ENCODE peak calls at places on chromosomes 4 and X, in eight cellular contexts. R is epithelial cell of esophagus; H is NCI-H460; G is dermis blood vessel endothelial cell; O is HepG2; Q is AG08396; A is choroid plexus epithelial cell; S is activated CD4-positive, alpha-beta T cell treated with anti-CD3 and anti-CD28 coated beads for 24 hours. V is an unnamed sample.

GRCh38 chrX:153939573-153939972 is 4.7 kb upstream of the NAA10 start:
- DNase-seq in R (no peak), H (no peak), G (no peak), O (no peak), Q (no peak), A (no peak), S (no peak), V (no peak)

GRCh38 chr4:172809319-172809718 is 359.3 kb upstream of the GALNT7 start:
- DNase-seq in R (no peak), H (no peak), G (no peak), O (no peak), Q (no peak), A (peak), S (no peak), V (no peak)

GRCh38 chr4:110682311-110682710 is 59.4 kb upstream of the PITX2 start:
- DNase-seq in R (no peak), H (no peak), G (no peak), O (no peak), Q (no peak), A (no peak), S (no peak), V (no peak)

GRCh38 chrX:8341814-8342590 is 122.6 kb upstream of the VCX3B start:
- DNase-seq in R (peak), H (no peak), G (no peak), O (no peak), Q (no peak), A (no peak), S (no peak), V (peak)

GRCh38 chr4:2807571-2807970 is 14.7 kb downstream of the SH3BP2 start:
- DNase-seq in R (no peak), H (no peak), G (no peak), O (no peak), Q (no peak), A (no peak), S (no peak), V (no peak)

GRCh38 chrX:9586992-9587392 is 122.1 kb downstream of the TBL1X start:
- DNase-seq in R (no peak), H (no peak), G (no peak), O (no peak), Q (no peak), A (no peak), S (no peak), V (no peak)

GRCh38 chr4:109826719-109827118 is 1.1 kb upstream of the RRH start:
- DNase-seq in R (peak), H (no peak), G (peak), O (no peak), Q (peak), A (peak), S (no peak), V (peak)

GRCh38 chr4:128416921-128417320 is 129.3 kb upstream of the PGRMC2 start:
- DNase-seq in R (no peak), H (no peak), G (peak), O (no peak), Q (no peak), A (no peak), S (no peak), V (peak)

GRCh38 chr4:79174855-79175254 is 151.0 kb downstream of the NAA11 start:
- DNase-seq in R (no peak), H (no peak), G (no peak), O (no peak), Q (no peak), A (no peak), S (no peak), V (no peak)

GRCh38 chr4:139144161-139144859 is 32.7 kb downstream of the ELF2 start:
- DNase-seq in R (peak), H (peak), G (no peak), O (no peak), Q (peak), A (peak), S (no peak), V (peak)

GRCh38 chr4:161601011-161601410 is 562.8 kb downstream of the FSTL5 start:
- DNase-seq in R (no peak), H (no peak), G (no peak), O (no peak), Q (no peak), A (no peak), S (no peak), V (no peak)

GRCh38 chr4:64340243-64341110 is 68.8 kb downstream of the TECRL start:
- DNase-seq in R (no peak), H (no peak), G (no peak), O (no peak), Q (no peak), A (no peak), S (no peak), V (no peak)

GRCh38 chrX:153226344-153227190 is 47.5 kb downstream of the MAGEA1 start:
- DNase-seq in R (peak), H (peak), G (no peak), O (no peak), Q (peak), A (peak), S (no peak), V (peak)

GRCh38 chrX:45801554-45801953 is 600.9 kb upstream of the DIPK2B start:
- DNase-seq in R (peak), H (peak), G (peak), O (no peak), Q (no peak), A (peak), S (no peak), V (peak)

GRCh38 chr4:22473268-22473667 is 42.6 kb downstream of the ADGRA3 start:
- DNase-seq in R (peak), H (no peak), G (peak), O (no peak), Q (no peak), A (peak), S (no peak), V (peak)

GRCh38 chrX:147476008-147476407 is 435.7 kb upstream of the FMR1 start:
- DNase-seq in R (peak), H (peak), G (no peak), O (peak), Q (no peak), A (peak), S (no peak), V (peak)

GRCh38 chr4:105196523-105197145 is 50.0 kb downstream of the TET2 start:
- DNase-seq in R (peak), H (no peak), G (peak), O (no peak), Q (no peak), A (peak), S (no peak), V (no peak)

GRCh38 chrX:10098235-10098819 is 58.4 kb upstream of the CLCN4 start:
- DNase-seq in R (no peak), H (no peak), G (no peak), O (no peak), Q (no peak), A (peak), S (peak), V (no peak)

GRCh38 chrX:103356023-103356798 is at the start of gene TCEAL9:
- DNase-seq in R (peak), H (peak), G (peak), O (peak), Q (peak), A (peak), S (no peak), V (peak)

GRCh38 chr4:94533405-94534223 is 81.9 kb downstream of the PDLIM5 start:
- DNase-seq in R (peak), H (no peak), G (no peak), O (no peak), Q (no peak), A (no peak), S (no peak), V (no peak)

GRCh38 chrX:109839694-109840358 is 106.8 kb upstream of the ACSL4 start:
- DNase-seq in R (peak), H (peak), G (no peak), O (no peak), Q (no peak), A (peak), S (no peak), V (peak)

GRCh38 chr4:48269861-48270515 is 350 bp upstream of the TEC start:
- DNase-seq in R (peak), H (peak), G (peak), O (peak), Q (peak), A (peak), S (peak), V (peak)

GRCh38 chrX:71976753-71977152 is 66.1 kb downstream of the NHSL2 start:
- DNase-seq in R (no peak), H (no peak), G (no peak), O (no peak), Q (no peak), A (no peak), S (no peak), V (peak)

V was measured in astrocyte of the hippocampus.